ENCODE peak calls at places on chromosome 13, in five cellular contexts. D is spleen, Z is IMR-90, M is esophagus squamous epithelium, G is choroid plexus epithelial cell. L is an unnamed sample.

GRCh38 chr13:44801990-44802389 is 187.3 kb downstream of the NUFIP1 start:
- DNase-seq in M (no peak), D (no peak), Z (peak), G (peak), L (peak)

GRCh38 chr13:52051400-52051799 is 26.9 kb downstream of the UTP14C start:
- DNase-seq in M (no peak), Z (no peak), G (no peak), D (no peak), L (peak)

GRCh38 chr13:100646030-100646673 is 28.4 kb downstream of the TMTC4 start:
- DNase-seq in Z (peak), G (peak), D (no peak), M (no peak), L (peak)

GRCh38 chr13:113763254-113763653 is 4.2 kb downstream of the TMEM255B start:
- DNase-seq in D (peak), G (no peak), Z (no peak), M (no peak), L (no peak)

GRCh38 chr13:113273856-113274590 is 23.0 kb upstream of the LAMP1 start:
- DNase-seq in Z (peak), D (no peak), M (no peak), G (peak), L (peak)

GRCh38 chr13:20945952-20946383 is 43.4 kb upstream of the XPO4 start:
- DNase-seq in G (peak), M (no peak), D (no peak), Z (no peak), L (no peak)

GRCh38 chr13:76764429-76764828 is 121.8 kb downstream of the KCTD12 start:
- DNase-seq in Z (peak), M (no peak), G (peak), D (peak), L (peak)

GRCh38 chr13:51674276-51674675 is 90.0 kb downstream of the WDFY2 start:
- DNase-seq in D (no peak), G (no peak), M (no peak), Z (no peak), L (no peak)

GRCh38 chr13:96053003-96053703 is at the start of gene UGGT2:
- DNase-seq in G (peak), Z (peak), D (peak), M (peak), L (peak)

GRCh38 chr13:18949489-18949761 is 232.2 kb downstream of the TUBA3C start:
- DNase-seq in G (no peak), D (no peak), Z (no peak), M (no peak), L (no peak)

GRCh38 chr13:68027311-68027710 is 797.2 kb upstream of the PCDH9 start:
- DNase-seq in Z (no peak), M (no peak), D (no peak), G (no peak), L (no peak)

GRCh38 chr13:107669356-107669755 is 546.0 kb downstream of the LIG4 start:
- DNase-seq in Z (peak), D (no peak), G (peak), M (no peak), L (peak)

GRCh38 chr13:30565658-30566057 is 52.1 kb upstream of the USPL1 start:
- DNase-seq in D (no peak), Z (no peak), M (no peak), G (no peak), L (no peak)

GRCh38 chr13:49436890-49437289 is 7.0 kb downstream of the CAB39L start:
- DNase-seq in M (no peak), D (no peak), Z (peak), G (peak), L (peak)

GRCh38 chr13:31946091-31946770 is 85.3 kb upstream of the FRY start:
- DNase-seq in G (peak), D (no peak), M (no peak), Z (peak), L (peak)
- H3K4me3 ChIP-seq in G (no peak), D (no peak), M (no peak), Z (peak), L (no peak)

DNA sequence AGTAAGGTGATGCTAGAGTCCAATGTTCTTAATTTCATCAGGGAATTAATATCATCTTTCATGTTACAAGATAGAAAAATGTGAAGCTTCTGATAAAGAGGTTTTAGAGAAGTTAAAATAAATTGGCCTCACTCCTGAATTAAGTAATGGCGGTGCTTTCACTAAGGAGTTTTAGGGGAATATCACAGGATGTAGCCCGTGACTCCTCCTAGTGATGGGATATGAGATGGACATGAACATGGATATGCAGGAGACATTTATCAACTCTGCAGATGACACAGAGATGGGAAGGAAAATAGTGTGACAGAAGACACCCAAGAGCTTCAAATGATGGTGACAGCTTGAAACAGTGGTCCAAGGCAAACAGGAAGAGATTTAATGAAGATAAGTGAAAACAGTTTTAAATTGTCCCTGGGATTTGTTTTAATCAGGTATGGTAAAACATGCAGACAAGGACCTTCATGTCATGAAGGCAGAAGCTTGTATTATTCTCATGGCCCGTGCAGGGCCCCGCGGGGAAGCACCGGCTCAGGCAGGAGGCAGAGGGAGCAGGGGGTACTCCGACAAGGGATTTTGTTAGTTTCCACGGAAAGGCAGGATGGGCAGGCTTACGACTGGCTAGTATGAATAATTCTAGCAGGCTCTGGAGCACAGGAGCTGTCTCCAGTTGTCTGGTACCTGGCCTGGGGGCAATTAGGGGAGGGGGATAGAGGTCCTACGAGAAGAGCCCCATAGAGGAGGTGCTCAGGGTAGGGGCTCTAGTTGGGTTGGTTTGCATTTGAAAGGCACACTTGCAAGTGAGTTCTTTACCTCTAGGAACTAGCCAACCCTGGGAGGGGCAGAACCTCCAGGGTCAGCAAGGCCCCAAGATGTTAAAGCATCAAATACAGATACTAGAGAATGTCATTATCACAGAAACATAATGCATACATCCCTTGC is 38.7 kb upstream of the FARP1 start:
- DNase-seq in G (peak), M (no peak), Z (peak), D (no peak), L (peak)
- TF ChIP-seq CTCF in G (peak), M (no peak), Z (peak), D (no peak), L (peak)

GRCh38 chr13:105642511-105642958 is 892.9 kb downstream of the EFNB2 start:
- DNase-seq in D (no peak), Z (peak), G (peak), M (no peak), L (no peak)
- H3K4me3 ChIP-seq in D (no peak), Z (no peak), G (no peak), M (no peak), L (no peak)

GRCh38 chr13:109785892-109786450 is 412 bp downstream of the IRS2 start:
- DNase-seq in Z (no peak), M (no peak), G (no peak), D (no peak), L (no peak)

GRCh38 chr13:109784590-109785140 is 1.7 kb downstream of the IRS2 start:
- DNase-seq in G (peak), D (peak), M (no peak), Z (peak), L (peak)

GRCh38 chr13:109783815-109784589 is 2.4 kb downstream of the IRS2 start:
- DNase-seq in M (no peak), Z (no peak), G (no peak), D (no peak), L (no peak)

GRCh38 chr13:109786457-109787134 is at the start of gene IRS2:
- DNase-seq in Z (peak), D (peak), M (peak), G (peak), L (peak)

DNA sequence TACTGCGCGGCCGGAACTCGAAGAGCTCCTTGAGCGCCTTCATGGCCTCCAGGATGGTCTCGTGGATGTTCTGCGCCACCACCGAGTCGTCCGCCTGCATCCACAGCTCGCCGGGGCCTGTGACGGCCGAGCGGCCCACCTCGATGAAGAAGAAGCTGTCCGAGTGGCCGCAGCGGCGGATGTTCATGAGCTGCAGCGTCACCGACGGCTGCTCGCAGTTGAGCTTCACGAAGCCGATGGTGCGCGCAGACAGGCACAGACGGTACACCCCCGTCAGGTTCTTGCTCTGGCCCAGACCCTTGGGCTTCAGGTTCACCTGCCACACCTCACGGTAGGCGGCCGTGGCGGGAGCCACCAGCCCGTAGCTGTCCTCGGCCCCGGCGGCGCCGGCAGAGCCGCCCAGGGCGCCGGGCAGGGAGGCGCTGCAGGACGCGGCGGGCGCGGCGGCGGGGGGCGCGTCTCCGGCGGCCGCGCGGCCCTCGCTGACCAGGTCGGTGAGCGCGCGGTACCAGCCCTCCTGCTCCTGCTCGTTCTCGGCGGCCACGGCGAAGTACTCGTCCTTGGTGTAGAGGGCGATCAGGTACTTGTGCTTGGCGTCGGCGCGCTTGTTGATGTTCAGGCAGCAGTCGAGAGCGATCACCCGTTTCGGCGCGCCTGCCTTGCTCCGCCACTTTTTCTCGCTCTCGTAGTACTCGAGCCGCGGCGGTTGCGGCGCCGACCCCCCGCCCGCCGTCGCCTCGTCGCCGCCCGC is 1.1 kb downstream of the IRS2 start:
- DNase-seq in D (peak), Z (peak), M (no peak), G (peak), L (peak)
- TF ChIP-seq CTCF in D (no peak), Z (no peak), M (no peak), G (no peak), L (no peak)

L was measured in fibroblast of the aortic adventitia.